ENCODE peak calls at places on chromosomes 6 and 20, in five cellular contexts. T, Q, E, Y and N are unnamed samples.
A peak's percentile ranks its signal among the peaks of the same experiment; 100 is the strongest.

GRCh38 chr6:71031912-71032311 is 75.1 kb upstream of the B3GAT2 start:
- DNase-seq in T (no peak), Y (no peak), Q (no peak), E (no peak), N (no peak)

GRCh38 chr20:19275630-19276071 is 63.2 kb downstream of the SLC24A3 start:
- DNase-seq in Q (peak; percentile 41), Y (peak; percentile 88), T (no peak), E (no peak), N (no peak)

GRCh38 chr20:52230406-52230805 is 38.8 kb upstream of the ZFP64 start:
- DNase-seq in E (no peak), Y (no peak), T (no peak), Q (no peak), N (no peak)

GRCh38 chr6:35425284-35425683 is 26.9 kb upstream of the FANCE start:
- DNase-seq in Q (no peak), E (no peak), T (no peak), Y (no peak), N (no peak)

GRCh38 chr6:41779336-41779735 is 364 bp downstream of the FRS3 start:
- DNase-seq in Y (no peak), E (no peak), Q (no peak), T (peak; percentile 12), N (no peak)

GRCh38 chr6:129860901-129861665 is at the start of gene TMEM244:
- DNase-seq in E (no peak), Y (peak; percentile 11), T (peak; percentile 45), Q (no peak), N (no peak)

GRCh38 chr6:50713977-50714486 is 706 bp downstream of the TFAP2D start:
- DNase-seq in E (no peak), Y (no peak), Q (no peak), T (no peak), N (no peak)

GRCh38 chr6:47455533-47456209 is 21.9 kb upstream of the CD2AP start:
- DNase-seq in T (no peak), E (no peak), Q (no peak), Y (no peak), N (no peak)

GRCh38 chr6:132481189-132481588 is 31.7 kb downstream of the STX7 start:
- DNase-seq in Q (no peak), Y (no peak), T (no peak), E (no peak), N (no peak)

GRCh38 chr6:53922571-53922981 is 127.8 kb downstream of the LRRC1 start:
- DNase-seq in Y (no peak), Q (no peak), E (no peak), T (peak; percentile 60), N (peak; percentile 30)

GRCh38 chr6:20652691-20653479 is 118.6 kb downstream of the CDKAL1 start:
- DNase-seq in T (no peak), Y (no peak), Q (no peak), E (no peak), N (peak; percentile 68)

GRCh38 chr20:46027245-46027853 is 1.7 kb upstream of the SLC12A5 start:
- DNase-seq in E (no peak), Q (peak; percentile 43), T (peak; percentile 72), Y (peak; percentile 76), N (no peak)

GRCh38 chr6:38033442-38033982 is 214.0 kb downstream of the ZFAND3 start:
- DNase-seq in T (no peak), Q (no peak), Y (no peak), E (no peak), N (no peak)

GRCh38 chr6:149915970-149916865 is 6.7 kb downstream of the RAET1G start:
- DNase-seq in E (no peak), Q (no peak), Y (no peak), T (no peak), N (no peak)

GRCh38 chr20:48283470-48284110 is 498.3 kb upstream of the SULF2 start:
- DNase-seq in E (no peak), T (no peak), Y (no peak), Q (peak; percentile 46), N (peak; percentile 92)

GRCh38 chr6:121965739-121966138 is 433.7 kb upstream of the HSF2 start:
- DNase-seq in Q (no peak), Y (no peak), E (no peak), T (no peak), N (no peak)

GRCh38 chr20:925516-925915 is 9.4 kb upstream of the ANGPT4 start:
- DNase-seq in Y (no peak), E (no peak), T (no peak), Q (no peak), N (no peak)

GRCh38 chr6:15036690-15037245 is 209.1 kb upstream of the JARID2 start:
- DNase-seq in Y (peak; percentile 93), T (peak; percentile 92), E (no peak), Q (no peak), N (no peak)

GRCh38 chr6:143680157-143680556 is 2.4 kb downstream of the PHACTR2 start:
- DNase-seq in Q (no peak), E (no peak), Y (peak; percentile 58), T (peak; percentile 52), N (no peak)

GRCh38 chr20:20211274-20211987 is 156.5 kb upstream of the INSM1 start:
- DNase-seq in Y (peak; percentile 3), T (no peak), E (no peak), Q (no peak), N (no peak)

GRCh38 chr6:15429146-15430110 is 183.6 kb downstream of the JARID2 start:
- DNase-seq in E (no peak), Y (peak; percentile 48), Q (no peak), T (peak; percentile 73), N (no peak)

GRCh38 chr6:110063864-110064263 is 85.8 kb downstream of the GPR6 start:
- DNase-seq in Q (no peak), T (no peak), E (peak; percentile 26), Y (no peak), N (no peak)

GRCh38 chr6:164195605-164196004 is 781.1 kb downstream of the QKI start:
- DNase-seq in Y (no peak), E (no peak), Q (no peak), T (no peak), N (no peak)

GRCh38 chr6:85419046-85419759 is 30.7 kb upstream of the NT5E start:
- DNase-seq in Y (peak; percentile 29), T (no peak), E (no peak), Q (no peak), N (no peak)

GRCh38 chr6:70080443-70081062 is 214.2 kb downstream of the COL19A1 start:
- DNase-seq in Y (peak; percentile 60), Q (no peak), T (no peak), E (no peak), N (no peak)

GRCh38 chr6:167965602-167966539 is 31.6 kb upstream of the KIF25 start:
- DNase-seq in E (no peak), Y (no peak), T (no peak), Q (no peak), N (no peak)

GRCh38 chr6:5172057-5172683 is 87.0 kb downstream of the PPP1R3G start:
- DNase-seq in Y (no peak), E (no peak), T (no peak), Q (no peak), N (no peak)

GRCh38 chr20:48776306-48776705 is 51.5 kb downstream of the PREX1 start:
- DNase-seq in Y (no peak), T (no peak), Q (no peak), E (no peak), N (no peak)

GRCh38 chr6:35084041-35084491 is 57.1 kb downstream of the TCP11 start:
- DNase-seq in T (no peak), Q (peak; percentile 17), E (no peak), Y (no peak), N (no peak)

GRCh38 chr6:113893866-113894265 is 36.7 kb downstream of the MARCKS start:
- DNase-seq in Q (no peak), E (no peak), T (no peak), Y (no peak), N (no peak)

GRCh38 chr6:137821486-137821885 is 45.6 kb upstream of the TNFAIP3 start:
- DNase-seq in E (no peak), T (no peak), Y (no peak), Q (no peak), N (no peak)

GRCh38 chr6:134134654-134135053 is 82.2 kb upstream of the SLC2A12 start:
- DNase-seq in Y (no peak), T (no peak), E (no peak), Q (no peak), N (no peak)